ENCODE peak calls at places on chromosome 12, in nine cellular contexts. M is fibroblast of the aortic adventitia; K is lower lobe of right lung; N is Caco-2; O is cardiac muscle cell; J is right lobe of liver; W is BJ; C is GM06990; X is CD4-positive, alpha-beta T cell. L is an unnamed sample.

GRCh38 chr12:122399592-122400373 is 22.7 kb downstream of the CLIP1 start:
- DNase-seq in M (peak), K (peak), N (peak), O (peak), J (peak), W (peak), C (no peak), X (peak), L (peak)

GRCh38 chr12:11812558-11813421 is 163.3 kb downstream of the ETV6 start:
- DNase-seq in M (peak), K (no peak), N (no peak), O (peak), J (no peak), W (no peak), C (peak), X (peak), L (peak)

GRCh38 chr12:124336184-124336437 is 41.2 kb downstream of the RFLNA start:
- DNase-seq in M (no peak), K (no peak), N (no peak), O (no peak), J (no peak), W (no peak), C (no peak), X (no peak), L (no peak)

GRCh38 chr12:57214398-57214781 is 2.2 kb upstream of the NXPH4 start:
- DNase-seq in M (peak), K (no peak), N (peak), O (peak), J (no peak), W (no peak), C (no peak), X (peak), L (peak)

GRCh38 chr12:6540181-6540877 is 6.0 kb downstream of the GAPDH start:
- DNase-seq in M (peak), K (peak), N (peak), O (peak), J (peak), W (peak), C (peak), X (peak), L (no peak)

GRCh38 chr12:3200032-3200617 is 122.9 kb downstream of the TSPAN9 start:
- DNase-seq in M (peak), K (no peak), N (peak), O (peak), J (no peak), W (no peak), C (no peak), X (no peak), L (no peak)

GRCh38 chr12:62138527-62138926 is 121.7 kb upstream of the USP15 start:
- DNase-seq in M (no peak), K (no peak), N (no peak), O (no peak), J (no peak), W (no peak), C (no peak), X (no peak), L (no peak)

GRCh38 chr12:20643822-20644221 is 51.3 kb upstream of the SLCO1C1 start:
- DNase-seq in M (no peak), K (no peak), N (no peak), O (no peak), J (no peak), W (no peak), C (no peak), X (no peak), L (no peak)

GRCh38 chr12:96401061-96401871 is 1.0 kb upstream of the CDK17 start:
- DNase-seq in M (peak), K (no peak), N (peak), O (peak), J (no peak), W (peak), C (peak), X (peak), L (peak)

GRCh38 chr12:26489908-26490307 is 294.5 kb downstream of the SSPN start:
- DNase-seq in M (no peak), K (no peak), N (no peak), O (no peak), J (no peak), W (no peak), C (no peak), X (no peak), L (no peak)

GRCh38 chr12:111841236-111841749 is 735 bp upstream of the MAPKAPK5 start:
- DNase-seq in M (no peak), K (no peak), N (no peak), O (no peak), J (no peak), W (no peak), C (no peak), X (no peak), L (no peak)

GRCh38 chr12:125050446-125050845 is 14.8 kb upstream of the AACS start:
- DNase-seq in M (no peak), K (no peak), N (no peak), O (no peak), J (no peak), W (no peak), C (no peak), X (no peak), L (no peak)

GRCh38 chr12:38056701-38057689 is 259.6 kb upstream of the ALG10B start:
- DNase-seq in M (no peak), K (no peak), N (no peak), O (no peak), J (no peak), W (no peak), C (no peak), X (no peak), L (no peak)

GRCh38 chr12:34404377-34405285 is 382.3 kb downstream of the ALG10 start:
- DNase-seq in M (no peak), K (peak), N (no peak), O (no peak), J (peak), W (no peak), C (no peak), X (no peak), L (no peak)

GRCh38 chr12:132140918-132141841 is 2.9 kb downstream of the DDX51 start:
- DNase-seq in M (no peak), K (no peak), N (no peak), O (no peak), J (no peak), W (no peak), C (no peak), X (no peak), L (no peak)

GRCh38 chr12:108484431-108484830 is 30.6 kb upstream of the FICD start:
- DNase-seq in M (no peak), K (no peak), N (no peak), O (no peak), J (no peak), W (no peak), C (no peak), X (no peak), L (no peak)

GRCh38 chr12:122937622-122938091 is 28.6 kb downstream of the ABCB9 start:
- DNase-seq in M (no peak), K (no peak), N (no peak), O (no peak), J (peak), W (no peak), C (no peak), X (no peak), L (peak)

GRCh38 chr12:47808049-47808448 is 11.7 kb downstream of the HDAC7 start:
- DNase-seq in M (no peak), K (peak), N (no peak), O (peak), J (no peak), W (no peak), C (peak), X (peak), L (no peak)

GRCh38 chr12:33427071-33427470 is 12.5 kb downstream of the SYT10 start:
- DNase-seq in M (peak), K (no peak), N (peak), O (peak), J (no peak), W (no peak), C (no peak), X (no peak), L (peak)

GRCh38 chr12:42556917-42557316 is 32.6 kb downstream of the PRICKLE1 start:
- DNase-seq in M (no peak), K (no peak), N (no peak), O (no peak), J (no peak), W (no peak), C (no peak), X (no peak), L (no peak)

GRCh38 chr12:49942921-49943662 is 7.4 kb upstream of the AQP2 start:
- DNase-seq in M (no peak), K (peak), N (no peak), O (no peak), J (no peak), W (no peak), C (no peak), X (peak), L (no peak)

GRCh38 chr12:51415931-51416330 is 8.7 kb upstream of the SLC4A8 start:
- DNase-seq in M (no peak), K (no peak), N (no peak), O (peak), J (no peak), W (no peak), C (no peak), X (no peak), L (no peak)

GRCh38 chr12:70180140-70180539 is 63.1 kb upstream of the CNOT2 start:
- DNase-seq in M (no peak), K (no peak), N (no peak), O (no peak), J (no peak), W (no peak), C (no peak), X (no peak), L (no peak)

GRCh38 chr12:65840793-65841670 is 16.7 kb downstream of the HMGA2 start:
- DNase-seq in M (no peak), K (no peak), N (no peak), O (no peak), J (no peak), W (no peak), C (no peak), X (no peak), L (no peak)

DNA sequence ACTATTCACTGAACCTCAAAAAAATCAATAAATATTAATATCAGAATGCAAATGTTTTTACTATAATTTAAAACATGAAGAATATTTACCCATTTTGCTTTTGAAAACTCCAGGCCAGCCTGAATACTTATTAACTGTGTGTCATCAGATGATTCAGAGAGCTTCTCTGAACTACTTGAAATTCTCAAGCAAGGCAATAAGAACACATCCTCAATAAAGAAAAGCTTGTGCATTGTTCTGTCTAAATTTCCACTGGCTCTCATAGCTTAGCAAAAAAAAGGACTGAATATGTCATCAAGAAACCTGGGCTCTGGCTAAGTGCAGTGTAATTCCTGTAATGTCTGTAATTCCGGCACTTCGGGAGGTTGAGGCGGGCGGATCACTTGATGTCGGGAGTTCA is 194.1 kb downstream of the BTG1 start:
- DNase-seq in M (no peak), K (no peak), N (no peak), O (no peak), J (no peak), W (no peak), C (no peak), X (no peak), L (no peak)
- TF ChIP-seq CTCF in M (no peak), K (no peak), N (no peak), O (no peak), J (no peak), W (no peak), C (no peak), X (no peak), L (no peak)

GRCh38 chr12:113241191-113242017 is 20.1 kb downstream of the TPCN1 start:
- DNase-seq in M (peak), K (no peak), N (peak), O (no peak), J (no peak), W (peak), C (no peak), X (no peak), L (peak)
- TF ChIP-seq CTCF in M (no peak), K (no peak), N (no peak), O (no peak), J (no peak), W (no peak), C (no peak), X (no peak), L (no peak)

GRCh38 chr12:64780531-64781373 is 21.5 kb upstream of the GNS start:
- DNase-seq in M (no peak), K (peak), N (peak), O (peak), J (peak), W (no peak), C (peak), X (no peak), L (peak)
- TF ChIP-seq CTCF in M (no peak), K (no peak), N (no peak), O (no peak), J (no peak), W (no peak), C (no peak), X (no peak), L (no peak)

GRCh38 chr12:13024151-13024946 is 19.8 kb upstream of the FAM234B start:
- DNase-seq in M (peak), K (no peak), N (no peak), O (no peak), J (no peak), W (no peak), C (no peak), X (no peak), L (no peak)
- TF ChIP-seq CTCF in M (peak), K (no peak), N (no peak), O (peak), J (peak), W (peak), C (no peak), X (no peak), L (peak)

DNA sequence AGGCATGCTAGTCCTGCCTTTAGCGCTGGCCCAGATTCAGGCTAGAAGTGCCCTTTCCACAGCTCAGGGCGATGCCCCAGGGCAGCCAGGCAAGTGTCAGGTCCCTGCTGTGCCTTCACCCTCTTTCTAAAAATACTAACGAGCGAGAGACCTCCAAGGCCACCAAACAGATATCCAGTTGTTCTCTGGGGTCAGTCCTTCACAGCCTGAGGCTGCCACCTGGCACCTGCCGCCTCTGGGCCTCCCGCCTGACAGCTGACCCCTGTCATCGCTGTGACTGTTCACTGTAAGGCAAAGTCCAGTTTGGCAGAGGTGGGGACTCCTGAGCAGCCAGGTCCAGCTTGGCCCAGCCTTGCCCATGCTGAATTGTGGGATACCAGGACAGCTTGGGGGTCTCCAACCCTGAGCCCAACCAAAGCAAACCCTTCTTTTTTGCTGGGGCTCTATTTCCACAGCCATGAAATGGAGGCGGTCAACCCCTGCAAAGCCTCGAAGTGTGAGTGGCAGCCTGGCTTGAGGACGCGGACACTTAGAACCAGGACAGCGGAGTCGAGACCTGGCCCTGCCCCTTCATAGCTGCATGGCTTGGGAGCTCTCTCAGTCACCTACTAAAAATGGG is 79.9 kb downstream of the NINJ2 start:
- DNase-seq in M (no peak), K (no peak), N (peak), O (peak), J (peak), W (no peak), C (no peak), X (no peak), L (no peak)
- TF ChIP-seq CTCF in M (no peak), K (no peak), N (no peak), O (no peak), J (no peak), W (no peak), C (no peak), X (no peak), L (no peak)

DNA sequence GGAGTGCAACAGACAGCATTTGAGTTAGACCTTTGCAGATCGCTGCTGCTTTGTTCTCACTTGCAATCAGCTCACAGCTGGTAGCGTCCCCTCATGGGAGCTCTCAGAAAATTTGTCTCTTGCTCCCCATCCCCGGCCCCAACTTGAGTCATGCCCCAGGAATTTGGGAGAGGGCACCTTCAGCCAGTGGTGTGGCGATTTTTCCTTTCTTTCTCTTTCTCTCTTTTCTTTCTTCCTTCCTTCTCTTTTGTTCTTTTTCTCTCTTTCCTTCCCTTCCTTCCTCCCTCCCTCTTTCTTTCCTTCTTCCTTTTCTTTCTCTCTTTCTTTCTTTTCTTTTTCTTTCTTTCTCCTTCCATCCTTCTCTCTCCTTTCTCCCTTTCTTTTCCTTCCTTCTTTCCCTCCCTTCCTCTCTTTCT is 34.2 kb upstream of the MAP1LC3B2 start:
- DNase-seq in M (peak), K (no peak), N (no peak), O (no peak), J (no peak), W (no peak), C (no peak), X (no peak), L (no peak)
- TF ChIP-seq CTCF in M (no peak), K (no peak), N (no peak), O (peak), J (no peak), W (no peak), C (no peak), X (no peak), L (no peak)

L was measured in HL-60.